ENCODE peak calls at places on chromosomes 2 and 18, in four cellular contexts. L is GM12878, W is K562, N is H1. B is an unnamed sample.

GRCh38 chr18:45863469-45863868 is 38.0 kb downstream of the SIGLEC15 start:
- DNase-seq in L (no peak), W (no peak), N (no peak), B (no peak)

GRCh38 chr2:11624893-11625292 is 45.1 kb downstream of the NTSR2 start:
- DNase-seq in L (no peak), W (no peak), N (no peak), B (no peak)

GRCh38 chr2:28408764-28409599 is 16.3 kb downstream of the FOSL2 start:
- DNase-seq in L (no peak), W (no peak), N (no peak), B (no peak)

GRCh38 chr2:152186257-152186656 is 10.7 kb upstream of the STAM2 start:
- DNase-seq in L (no peak), W (no peak), N (no peak), B (no peak)

GRCh38 chr18:55790296-55790695 is 202.3 kb upstream of the TCF4 start:
- DNase-seq in L (no peak), W (no peak), N (no peak), B (no peak)

GRCh38 chr18:72530622-72531021 is 13.5 kb downstream of the CBLN2 start:
- DNase-seq in L (no peak), W (no peak), N (no peak), B (no peak)

GRCh38 chr2:239506101-239506808 is 105.4 kb upstream of the HDAC4 start:
- DNase-seq in L (no peak), W (no peak), N (no peak), B (no peak)

GRCh38 chr2:63850204-63850571 is 8.5 kb downstream of the UGP2 start:
- DNase-seq in L (no peak), W (no peak), N (no peak), B (no peak)

GRCh38 chr2:226647626-226648518 is 151.7 kb downstream of the IRS1 start:
- DNase-seq in L (no peak), W (no peak), N (no peak), B (no peak)

GRCh38 chr2:220966636-220967035 is 605.5 kb downstream of the EPHA4 start:
- DNase-seq in L (no peak), W (no peak), N (no peak), B (no peak)

GRCh38 chr18:5943514-5943913 is 48.2 kb upstream of the TMEM200C start:
- DNase-seq in L (no peak), W (no peak), N (no peak), B (no peak)

GRCh38 chr2:227783404-227784138 is 30.1 kb upstream of the CCL20 start:
- DNase-seq in L (peak), W (no peak), N (no peak), B (no peak)

GRCh38 chr2:46717733-46718121 is 197.9 kb downstream of the MCFD2 start:
- DNase-seq in L (no peak), W (no peak), N (no peak), B (no peak)

GRCh38 chr18:30625961-30626360 is 416.6 kb downstream of the DSC3 start:
- DNase-seq in L (no peak), W (no peak), N (no peak), B (no peak)

GRCh38 chr2:148614024-148614331 is 30.6 kb upstream of the EPC2 start:
- DNase-seq in L (no peak), W (peak), N (no peak), B (no peak)

DNA sequence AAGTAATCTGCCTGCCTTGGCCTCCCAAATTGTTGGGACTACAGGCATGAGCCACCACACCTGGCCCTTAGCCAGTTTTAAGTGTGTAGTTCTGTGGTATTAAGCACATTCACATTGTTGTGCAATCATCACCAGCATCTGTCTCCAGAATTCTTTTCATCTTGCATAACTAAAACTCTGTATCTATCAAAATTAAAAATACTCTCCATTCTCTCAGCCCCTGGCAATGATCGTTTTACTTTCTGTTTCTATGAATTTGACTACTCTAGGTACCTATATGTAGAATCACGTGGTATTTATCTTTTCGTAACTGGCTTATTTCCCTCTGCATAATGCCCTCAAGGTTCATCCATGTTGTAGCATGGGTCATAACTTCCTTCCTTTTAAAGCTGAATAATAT is 45.5 kb upstream of the CAVIN2 start:
- DNase-seq in L (no peak), W (no peak), N (no peak), B (no peak)
- TF ChIP-seq CEBPB in L (no peak), W (peak), N (no peak), B (peak)

GRCh38 chr2:30959653-30960052 is 152.4 kb upstream of the CAPN13 start:
- DNase-seq in L (no peak), W (no peak), N (no peak), B (no peak)

GRCh38 chr2:30963184-30963583 is 155.9 kb upstream of the CAPN13 start:
- DNase-seq in L (no peak), W (no peak), N (no peak), B (no peak)

GRCh38 chr2:30964334-30964733 is 157.1 kb upstream of the CAPN13 start:
- DNase-seq in L (no peak), W (no peak), N (no peak), B (no peak)

GRCh38 chr2:30969006-30969405 is 161.8 kb upstream of the CAPN13 start:
- DNase-seq in L (no peak), W (no peak), N (no peak), B (no peak)

DNA sequence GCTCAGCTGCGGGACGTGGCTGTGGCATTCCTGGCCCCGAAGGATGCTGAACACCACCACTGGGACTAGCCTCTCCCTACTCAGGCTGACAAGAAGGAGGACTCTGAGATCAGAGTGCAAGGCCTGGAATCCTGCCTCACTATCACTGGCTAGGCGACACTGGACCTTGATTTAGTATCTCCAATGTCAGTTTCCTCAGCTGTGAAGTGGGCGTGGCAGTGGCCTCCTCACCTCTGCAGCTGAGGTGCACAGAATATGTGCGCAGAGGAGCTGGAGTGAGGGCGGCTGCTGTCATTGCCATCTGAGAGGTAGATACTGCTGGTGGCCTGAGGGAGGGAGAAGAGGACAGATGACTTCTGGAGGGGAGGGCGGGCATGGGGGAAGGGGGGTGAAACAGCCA is 157.8 kb upstream of the CAPN13 start:
- DNase-seq in L (no peak), W (no peak), N (no peak), B (no peak)
- TF ChIP-seq ATF2 in L (no peak), W (no peak), N (no peak), B (no peak)

GRCh38 chr2:40034198-40034597 is 255.1 kb upstream of the THUMPD2 start:
- DNase-seq in L (no peak), W (no peak), N (no peak), B (no peak)

GRCh38 chr2:40034801-40035200 is 255.7 kb upstream of the THUMPD2 start:
- DNase-seq in L (no peak), W (no peak), N (no peak), B (no peak)

GRCh38 chr2:40037303-40037702 is 258.2 kb upstream of the THUMPD2 start:
- DNase-seq in L (no peak), W (no peak), N (no peak), B (no peak)

GRCh38 chr2:40038646-40039045 is 259.6 kb upstream of the THUMPD2 start:
- DNase-seq in L (no peak), W (no peak), N (no peak), B (no peak)

DNA sequence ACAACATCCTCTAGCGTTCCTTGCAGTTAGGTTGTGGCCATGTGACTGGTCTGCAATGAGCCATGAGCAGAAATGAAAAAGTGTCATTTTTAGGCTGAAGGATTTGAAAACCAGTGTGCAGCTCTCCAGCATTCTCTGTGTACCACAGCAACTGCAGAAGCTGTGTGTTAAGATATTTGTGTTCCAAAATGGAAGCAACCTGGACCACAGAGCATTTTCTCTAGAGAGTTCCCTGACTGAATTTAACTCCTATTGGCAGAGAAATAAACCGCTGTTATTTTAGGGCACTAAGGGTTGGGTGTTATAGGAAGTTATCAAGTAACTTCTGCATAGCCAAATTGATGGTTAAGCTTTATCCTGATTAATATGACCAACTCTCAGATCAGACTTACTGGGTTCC is 257.2 kb upstream of the THUMPD2 start:
- DNase-seq in L (no peak), W (no peak), N (no peak), B (no peak)
- TF ChIP-seq CEBPB in L (no peak), W (no peak), N (no peak), B (no peak)

GRCh38 chr2:240821429-240821778 is 1.4 kb upstream of the KIF1A start:
- DNase-seq in L (no peak), W (no peak), N (no peak), B (no peak)

GRCh38 chr2:240823449-240824336 is 3.7 kb upstream of the KIF1A start:
- DNase-seq in L (no peak), W (no peak), N (no peak), B (no peak)

GRCh38 chr2:240820607-240821428 is 799 bp upstream of the KIF1A start:
- DNase-seq in L (no peak), W (no peak), N (no peak), B (no peak)

GRCh38 chr2:240820014-240820606 is at the start of gene KIF1A:
- DNase-seq in L (no peak), W (no peak), N (no peak), B (no peak)

DNA sequence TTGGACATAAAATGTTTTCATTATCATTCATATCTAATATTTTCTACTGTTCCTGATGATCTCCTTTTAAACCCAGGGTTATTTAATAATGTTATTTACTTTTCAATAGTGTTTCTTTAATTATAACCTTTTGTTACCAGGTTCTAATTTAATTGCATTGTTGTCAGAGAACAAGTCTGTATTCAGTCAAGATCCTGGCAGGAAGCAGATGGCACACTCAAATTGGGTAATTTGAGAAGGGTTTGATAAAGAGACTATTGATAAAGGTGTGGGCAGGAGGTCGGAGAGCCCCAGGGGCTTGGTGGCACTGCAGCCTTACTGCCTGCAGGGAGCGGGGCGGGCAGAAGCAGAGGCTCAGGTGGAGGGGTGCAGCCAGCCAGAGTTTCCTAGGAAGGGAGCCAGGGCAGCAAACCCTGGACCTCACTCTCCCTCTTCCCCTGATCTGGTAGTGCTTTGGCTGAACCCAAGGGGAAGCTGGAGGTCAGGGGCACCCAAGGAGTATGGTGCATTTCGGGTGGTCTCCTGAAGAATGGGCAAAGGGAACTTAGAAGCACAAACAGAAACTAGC is 2.3 kb upstream of the KIF1A start:
- DNase-seq in L (no peak), W (no peak), N (no peak), B (no peak)
- TF ChIP-seq ATF2 in L (no peak), W (no peak), N (no peak), B (no peak)

GRCh38 chr2:212173771-212174510 is 364.7 kb downstream of the ERBB4 start:
- DNase-seq in L (no peak), W (no peak), N (no peak), B (no peak)
- TF ChIP-seq CEBPB in L (no peak), W (no peak), N (no peak), B (no peak)

B was measured in HepG2.